ENCODE peak calls at places on chromosomes 2 and 18, in five cellular contexts. One of them, this sample, is unnamed.

GRCh38 chr18:48540329-48541025 is 1.6 kb downstream of the CTIF start:
- DNase-seq in IMR-90: peak; percentile 58
- DNase-seq in astrocyte: peak; percentile 39
- DNase-seq in effector memory CD4-positive, alpha-beta T cell: peak; percentile 24
- DNase-seq in adipocyte: peak; percentile 85
- DNase-seq in this sample: peak; percentile 25

GRCh38 chr2:116979941-116980340 is 834.5 kb upstream of the DDX18 start:
- DNase-seq in effector memory CD4-positive, alpha-beta T cell: no peak
- DNase-seq in IMR-90: no peak
- DNase-seq in astrocyte: no peak
- DNase-seq in adipocyte: no peak
- DNase-seq in this sample: no peak

GRCh38 chr2:120231974-120232635 is 8.9 kb upstream of the TMEM185B start:
- DNase-seq in IMR-90: peak; percentile 50
- DNase-seq in effector memory CD4-positive, alpha-beta T cell: peak; percentile 36
- DNase-seq in astrocyte: no peak
- DNase-seq in adipocyte: no peak
- DNase-seq in this sample: peak; percentile 39

GRCh38 chr2:76825409-76825970 is 696.7 kb downstream of the LRRTM4 start:
- DNase-seq in IMR-90: no peak
- DNase-seq in effector memory CD4-positive, alpha-beta T cell: no peak
- DNase-seq in adipocyte: no peak
- DNase-seq in astrocyte: no peak
- DNase-seq in this sample: no peak

GRCh38 chr2:46229134-46230063 is 67.8 kb upstream of the EPAS1 start:
- DNase-seq in adipocyte: no peak
- DNase-seq in IMR-90: peak; percentile 20
- DNase-seq in effector memory CD4-positive, alpha-beta T cell: no peak
- DNase-seq in astrocyte: peak; percentile 90
- DNase-seq in this sample: no peak

GRCh38 chr2:196750977-196751631 is 48.4 kb downstream of the GTF3C3 start:
- DNase-seq in astrocyte: peak; percentile 40
- DNase-seq in IMR-90: peak; percentile 61
- DNase-seq in adipocyte: peak; percentile 57
- DNase-seq in effector memory CD4-positive, alpha-beta T cell: peak; percentile 4
- DNase-seq in this sample: peak; percentile 45

GRCh38 chr2:887639-888038 is 63.0 kb upstream of the SNTG2 start:
- DNase-seq in astrocyte: no peak
- DNase-seq in adipocyte: no peak
- DNase-seq in effector memory CD4-positive, alpha-beta T cell: no peak
- DNase-seq in IMR-90: no peak
- DNase-seq in this sample: no peak

GRCh38 chr18:36680042-36680441 is 148.8 kb downstream of the TPGS2 start:
- DNase-seq in adipocyte: no peak
- DNase-seq in effector memory CD4-positive, alpha-beta T cell: no peak
- DNase-seq in IMR-90: no peak
- DNase-seq in astrocyte: no peak
- DNase-seq in this sample: no peak

GRCh38 chr2:85173909-85174308 is 40.7 kb downstream of the TCF7L1 start:
- DNase-seq in astrocyte: no peak
- DNase-seq in IMR-90: peak; percentile 23
- DNase-seq in effector memory CD4-positive, alpha-beta T cell: no peak
- DNase-seq in adipocyte: peak; percentile 45
- DNase-seq in this sample: no peak

GRCh38 chr18:63869374-63869773 is 18.1 kb upstream of the SERPINB2 start:
- DNase-seq in IMR-90: peak; percentile 91
- DNase-seq in astrocyte: no peak
- DNase-seq in adipocyte: no peak
- DNase-seq in effector memory CD4-positive, alpha-beta T cell: no peak
- DNase-seq in this sample: no peak

GRCh38 chr2:201269764-201270163 is 9.4 kb downstream of the CASP8 start:
- DNase-seq in effector memory CD4-positive, alpha-beta T cell: no peak
- DNase-seq in astrocyte: no peak
- DNase-seq in IMR-90: no peak
- DNase-seq in adipocyte: no peak
- DNase-seq in this sample: no peak

GRCh38 chr2:201781583-201782051 is 884 bp upstream of the ALS2 start:
- DNase-seq in astrocyte: no peak
- DNase-seq in IMR-90: no peak
- DNase-seq in adipocyte: peak; percentile 16
- DNase-seq in effector memory CD4-positive, alpha-beta T cell: no peak
- DNase-seq in this sample: no peak

GRCh38 chr2:187250137-187250536 is 197.9 kb downstream of the CALCRL start:
- DNase-seq in adipocyte: no peak
- DNase-seq in effector memory CD4-positive, alpha-beta T cell: no peak
- DNase-seq in astrocyte: no peak
- DNase-seq in IMR-90: no peak
- DNase-seq in this sample: no peak

GRCh38 chr2:219419331-219420197 is 1.4 kb downstream of the DES start:
- DNase-seq in IMR-90: no peak
- DNase-seq in effector memory CD4-positive, alpha-beta T cell: no peak
- DNase-seq in astrocyte: no peak
- DNase-seq in adipocyte: no peak
- DNase-seq in this sample: no peak

GRCh38 chr2:162462911-162463310 is 119.0 kb downstream of the GCA start:
- DNase-seq in effector memory CD4-positive, alpha-beta T cell: no peak
- DNase-seq in adipocyte: no peak
- DNase-seq in IMR-90: no peak
- DNase-seq in astrocyte: peak; percentile 16
- DNase-seq in this sample: no peak

GRCh38 chr2:43636616-43637015 is 444 bp upstream of the PLEKHH2 start:
- DNase-seq in IMR-90: no peak
- DNase-seq in astrocyte: no peak
- DNase-seq in adipocyte: no peak
- DNase-seq in effector memory CD4-positive, alpha-beta T cell: no peak
- DNase-seq in this sample: no peak

GRCh38 chr2:46252891-46253659 is 44.1 kb upstream of the EPAS1 start:
- DNase-seq in IMR-90: no peak
- DNase-seq in effector memory CD4-positive, alpha-beta T cell: no peak
- DNase-seq in adipocyte: peak; percentile 70
- DNase-seq in astrocyte: peak; percentile 36
- DNase-seq in this sample: no peak

GRCh38 chr18:56257215-56257614 is 381.2 kb downstream of the TXNL1 start:
- DNase-seq in effector memory CD4-positive, alpha-beta T cell: no peak
- DNase-seq in adipocyte: peak; percentile 72
- DNase-seq in astrocyte: peak; percentile 97
- DNase-seq in IMR-90: peak; percentile 96
- DNase-seq in this sample: no peak

GRCh38 chr2:25274868-25275574 is 66.7 kb downstream of the DNMT3A start:
- DNase-seq in effector memory CD4-positive, alpha-beta T cell: peak; percentile 52
- DNase-seq in IMR-90: peak; percentile 52
- DNase-seq in astrocyte: peak; percentile 24
- DNase-seq in adipocyte: no peak
- DNase-seq in this sample: peak; percentile 33

GRCh38 chr2:49583010-49583409 is 428.7 kb upstream of the FSHR start:
- DNase-seq in IMR-90: no peak
- DNase-seq in adipocyte: no peak
- DNase-seq in astrocyte: no peak
- DNase-seq in effector memory CD4-positive, alpha-beta T cell: no peak
- DNase-seq in this sample: no peak

GRCh38 chr2:149743842-149744468 is 156.4 kb upstream of the MMADHC start:
- DNase-seq in adipocyte: peak; percentile 88
- DNase-seq in IMR-90: peak; percentile 97
- DNase-seq in astrocyte: peak; percentile 96
- DNase-seq in effector memory CD4-positive, alpha-beta T cell: no peak
- DNase-seq in this sample: no peak

GRCh38 chr18:778194-779007 is 33.6 kb downstream of the YES1 start:
- DNase-seq in adipocyte: peak; percentile 17
- DNase-seq in astrocyte: no peak
- DNase-seq in effector memory CD4-positive, alpha-beta T cell: no peak
- DNase-seq in IMR-90: peak; percentile 16
- DNase-seq in this sample: no peak

GRCh38 chr2:135744761-135745314 is 3.2 kb downstream of the UBXN4 start:
- DNase-seq in effector memory CD4-positive, alpha-beta T cell: no peak
- DNase-seq in adipocyte: peak; percentile 37
- DNase-seq in IMR-90: peak; percentile 17
- DNase-seq in astrocyte: peak; percentile 6
- DNase-seq in this sample: no peak

GRCh38 chr2:212289301-212289700 is 249.3 kb downstream of the ERBB4 start:
- DNase-seq in astrocyte: no peak
- DNase-seq in adipocyte: no peak
- DNase-seq in effector memory CD4-positive, alpha-beta T cell: no peak
- DNase-seq in IMR-90: no peak
- DNase-seq in this sample: no peak

GRCh38 chr2:232113821-232114220 is 152.3 kb downstream of the DIS3L2 start:
- DNase-seq in adipocyte: no peak
- DNase-seq in effector memory CD4-positive, alpha-beta T cell: no peak
- DNase-seq in IMR-90: peak; percentile 24
- DNase-seq in astrocyte: peak; percentile 66
- DNase-seq in this sample: no peak

GRCh38 chr2:230906471-230907230 is 18.4 kb downstream of the GPR55 start:
- DNase-seq in adipocyte: no peak
- DNase-seq in astrocyte: no peak
- DNase-seq in IMR-90: no peak
- DNase-seq in effector memory CD4-positive, alpha-beta T cell: no peak
- DNase-seq in this sample: no peak

GRCh38 chr2:55175254-55176093 is 56.6 kb downstream of the CLHC1 start:
- DNase-seq in IMR-90: peak; percentile 87
- DNase-seq in effector memory CD4-positive, alpha-beta T cell: no peak
- DNase-seq in adipocyte: peak; percentile 89
- DNase-seq in astrocyte: peak; percentile 70
- DNase-seq in this sample: no peak

GRCh38 chr2:9287400-9288059 is 80.9 kb downstream of the ASAP2 start:
- DNase-seq in IMR-90: peak; percentile 99
- DNase-seq in astrocyte: peak; percentile 100
- DNase-seq in adipocyte: peak; percentile 89
- DNase-seq in effector memory CD4-positive, alpha-beta T cell: no peak
- DNase-seq in this sample: no peak

GRCh38 chr2:32825291-32825712 is 121.5 kb upstream of the LTBP1 start:
- DNase-seq in adipocyte: no peak
- DNase-seq in astrocyte: peak; percentile 26
- DNase-seq in IMR-90: peak; percentile 25
- DNase-seq in effector memory CD4-positive, alpha-beta T cell: no peak
- DNase-seq in this sample: no peak

GRCh38 chr2:54099834-54100595 is 15.4 kb upstream of the ACYP2 start:
- DNase-seq in adipocyte: no peak
- DNase-seq in astrocyte: no peak
- DNase-seq in effector memory CD4-positive, alpha-beta T cell: no peak
- DNase-seq in IMR-90: no peak
- DNase-seq in this sample: no peak

DNA sequence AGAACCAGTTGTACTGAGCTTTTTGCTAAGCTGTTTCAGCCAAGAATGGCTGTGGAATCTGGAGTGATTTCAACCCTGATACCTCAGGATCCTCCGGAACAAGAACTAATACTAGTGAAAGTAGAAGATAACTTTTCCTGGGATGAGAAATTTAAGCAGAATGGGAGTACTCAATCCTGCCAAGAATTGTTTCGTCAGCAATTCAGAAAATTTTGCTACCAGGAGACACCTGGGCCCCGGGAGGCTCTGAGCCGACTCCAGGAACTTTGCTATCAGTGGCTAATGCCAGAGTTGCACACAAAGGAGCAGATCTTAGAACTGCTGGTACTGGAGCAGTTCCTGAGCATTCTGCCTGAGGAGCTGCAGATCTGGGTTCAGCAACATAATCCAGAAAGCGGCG is 1.6 kb downstream of the ZNF397 start:
- DNase-seq in adipocyte: no peak
- DNase-seq in IMR-90: no peak
- DNase-seq in effector memory CD4-positive, alpha-beta T cell: no peak
- DNase-seq in astrocyte: no peak
- DNase-seq in this sample: no peak
- H3K9me3 ChIP-seq in adipocyte: peaks cover 52% of the 10 kb centered on the region
- H3K9me3 ChIP-seq in IMR-90: peaks cover 27% of the 10 kb centered on the region
- H3K9me3 ChIP-seq in effector memory CD4-positive, alpha-beta T cell: no peaks in the 10 kb centered on the region
- H3K9me3 ChIP-seq in astrocyte: peaks cover 45% of the 10 kb centered on the region
- H3K9me3 ChIP-seq in this sample: no peaks in the 10 kb centered on the region

GRCh38 chr2:12862541-12862940 is 145.8 kb downstream of the TRIB2 start:
- DNase-seq in effector memory CD4-positive, alpha-beta T cell: no peak
- DNase-seq in IMR-90: no peak
- DNase-seq in astrocyte: no peak
- DNase-seq in adipocyte: peak; percentile 18
- DNase-seq in this sample: no peak

GRCh38 chr2:12861344-12861942 is 144.7 kb downstream of the TRIB2 start:
- DNase-seq in effector memory CD4-positive, alpha-beta T cell: no peak
- DNase-seq in adipocyte: peak; percentile 50
- DNase-seq in IMR-90: peak; percentile 78
- DNase-seq in astrocyte: peak; percentile 44
- DNase-seq in this sample: no peak

GRCh38 chr2:12858786-12859185 is 142.1 kb downstream of the TRIB2 start:
- DNase-seq in IMR-90: no peak
- DNase-seq in adipocyte: no peak
- DNase-seq in astrocyte: no peak
- DNase-seq in effector memory CD4-positive, alpha-beta T cell: no peak
- DNase-seq in this sample: no peak

GRCh38 chr2:12867888-12868287 is 151.2 kb downstream of the TRIB2 start:
- DNase-seq in IMR-90: peak; percentile 15
- DNase-seq in astrocyte: no peak
- DNase-seq in effector memory CD4-positive, alpha-beta T cell: no peak
- DNase-seq in adipocyte: peak; percentile 34
- DNase-seq in this sample: no peak

DNA sequence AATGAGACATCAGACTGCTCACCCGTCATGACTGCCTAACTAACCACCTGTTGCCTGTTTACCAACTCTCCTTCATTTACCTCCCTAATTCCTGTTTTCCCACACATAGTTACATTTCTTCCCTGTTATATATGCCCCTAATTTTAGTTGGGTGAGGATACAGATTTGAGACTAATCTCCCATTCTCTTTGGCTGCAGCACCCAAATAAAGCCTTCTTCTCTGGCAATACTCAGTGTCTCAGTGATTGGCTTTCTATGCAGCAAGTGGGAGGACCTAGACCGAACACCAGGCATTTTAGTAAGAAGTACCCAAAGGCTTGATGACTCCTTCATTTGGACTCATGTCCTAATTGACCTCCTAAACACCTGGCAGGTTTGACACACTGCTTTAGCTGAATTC is 147.2 kb downstream of the TRIB2 start:
- DNase-seq in adipocyte: no peak
- DNase-seq in IMR-90: no peak
- DNase-seq in astrocyte: no peak
- DNase-seq in effector memory CD4-positive, alpha-beta T cell: no peak
- DNase-seq in this sample: no peak
- H3K9me3 ChIP-seq in adipocyte: peaks cover 13% of the 10 kb centered on the region
- H3K9me3 ChIP-seq in IMR-90: peaks cover 7% of the 10 kb centered on the region
- H3K9me3 ChIP-seq in astrocyte: peaks cover 6% of the 10 kb centered on the region
- H3K9me3 ChIP-seq in effector memory CD4-positive, alpha-beta T cell: peaks cover 3% of the 10 kb centered on the region
- H3K9me3 ChIP-seq in this sample: no peaks in the 10 kb centered on the region

GRCh38 chr2:173972165-173972564 is 7.0 kb upstream of the SP3 start:
- DNase-seq in adipocyte: no peak
- DNase-seq in IMR-90: no peak
- DNase-seq in effector memory CD4-positive, alpha-beta T cell: no peak
- DNase-seq in astrocyte: no peak
- DNase-seq in this sample: no peak
- H3K9me3 ChIP-seq in adipocyte: no peaks in the 10 kb centered on the region
- H3K9me3 ChIP-seq in IMR-90: no peaks in the 10 kb centered on the region
- H3K9me3 ChIP-seq in effector memory CD4-positive, alpha-beta T cell: no peaks in the 10 kb centered on the region
- H3K9me3 ChIP-seq in astrocyte: no peaks in the 10 kb centered on the region
- H3K9me3 ChIP-seq in this sample: no peaks in the 10 kb centered on the region

DNA sequence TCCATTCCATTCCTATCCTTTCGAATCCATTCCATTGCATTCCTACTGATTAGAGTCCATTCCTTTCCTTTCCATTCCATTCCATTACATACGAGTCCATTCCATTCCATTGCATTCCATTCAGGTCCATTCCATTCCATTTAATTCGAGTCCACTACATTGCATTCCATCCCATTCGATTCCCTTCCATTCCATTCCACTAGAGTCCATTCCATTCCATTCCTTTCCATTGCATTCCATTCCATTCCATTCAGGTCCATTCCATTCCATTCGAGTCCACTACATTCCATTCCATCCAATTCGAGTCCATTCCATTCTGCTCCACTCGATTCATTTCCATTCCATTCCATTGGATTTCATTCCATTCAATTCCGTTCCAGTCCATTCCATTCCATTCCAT is 1133.6 kb downstream of the RPIA start:
- DNase-seq in adipocyte: no peak
- DNase-seq in effector memory CD4-positive, alpha-beta T cell: no peak
- DNase-seq in astrocyte: no peak
- DNase-seq in IMR-90: no peak
- DNase-seq in this sample: no peak
- H3K9me3 ChIP-seq in adipocyte: peaks cover 70% of the 10 kb centered on the region
- H3K9me3 ChIP-seq in effector memory CD4-positive, alpha-beta T cell: peaks cover 20% of the 10 kb centered on the region
- H3K9me3 ChIP-seq in astrocyte: peaks cover 28% of the 10 kb centered on the region
- H3K9me3 ChIP-seq in IMR-90: peaks cover 34% of the 10 kb centered on the region
- H3K9me3 ChIP-seq in this sample: peaks cover 34% of the 10 kb centered on the region

This sample was measured in T-helper 17 cell.